ENCODE peak calls at places on chromosome 3, in four cellular contexts. L, F, M and I are unnamed samples.

GRCh38 chr3:98994128-98994762 is 92.8 kb upstream of the DCBLD2 start:
- DNase-seq in L (peak; percentile 34), F (no peak), M (peak; percentile 24), I (peak; percentile 52)

GRCh38 chr3:37254316-37254715 is 79.9 kb upstream of the LRRFIP2 start:
- DNase-seq in F (no peak), M (no peak), L (no peak), I (no peak)

GRCh38 chr3:185216587-185216918 is 37.3 kb downstream of the EHHADH start:
- DNase-seq in L (peak; percentile 59), F (no peak), M (no peak), I (no peak)

GRCh38 chr3:62167566-62168262 is 205.6 kb downstream of the FEZF2 start:
- DNase-seq in L (no peak), M (no peak), F (no peak), I (no peak)

GRCh38 chr3:142106536-142106935 is 42.8 kb downstream of the TFDP2 start:
- DNase-seq in L (no peak), M (no peak), F (no peak), I (no peak)

GRCh38 chr3:70386043-70386442 is 73.6 kb upstream of the MDFIC2 start:
- DNase-seq in M (no peak), L (no peak), F (no peak), I (no peak)

GRCh38 chr3:12158387-12159226 is at the start of gene TIMP4:
- DNase-seq in F (no peak), M (no peak), L (peak; percentile 46), I (no peak)

GRCh38 chr3:100993309-100993708 is at the start of gene ABI3BP:
- DNase-seq in F (no peak), L (no peak), M (peak; percentile 56), I (peak; percentile 29)

GRCh38 chr3:108106031-108106430 is 15.2 kb upstream of the CD47 start:
- DNase-seq in M (no peak), L (no peak), F (no peak), I (no peak)

GRCh38 chr3:61913657-61914056 is 352.3 kb downstream of the PTPRG start:
- DNase-seq in F (no peak), L (no peak), M (no peak), I (no peak)

GRCh38 chr3:40299721-40300335 is 9.7 kb upstream of the EIF1B start:
- DNase-seq in L (no peak), F (no peak), M (no peak), I (no peak)

GRCh38 chr3:51874889-51875288 is 512 bp downstream of the IQCF5 start:
- DNase-seq in M (no peak), F (no peak), L (no peak), I (no peak)

GRCh38 chr3:176574736-176575135 is 622.5 kb downstream of the TBL1XR1 start:
- DNase-seq in M (no peak), L (no peak), F (no peak), I (no peak)

GRCh38 chr3:13346481-13347389 is 73.4 kb downstream of the NUP210 start:
- DNase-seq in F (no peak), L (no peak), M (peak; percentile 52), I (no peak)

GRCh38 chr3:151625057-151625456 is 108.7 kb upstream of the AADACL2 start:
- DNase-seq in M (no peak), F (no peak), L (no peak), I (no peak)

GRCh38 chr3:38332202-38332601 is 14.4 kb upstream of the XYLB start:
- DNase-seq in F (no peak), L (no peak), M (no peak), I (no peak)

GRCh38 chr3:123272547-123272946 is 70.8 kb downstream of the SEC22A start:
- DNase-seq in L (no peak), F (no peak), M (no peak), I (no peak)

GRCh38 chr3:39180546-39181346 is 11.6 kb downstream of the XIRP1 start:
- DNase-seq in F (peak; percentile 99), L (peak; percentile 74), M (peak; percentile 93), I (peak; percentile 77)

GRCh38 chr3:15520185-15520584 is 1.3 kb downstream of the COLQ start:
- DNase-seq in F (no peak), L (no peak), M (no peak), I (no peak)

GRCh38 chr3:42179110-42179725 is 86.8 kb downstream of the CCK start:
- DNase-seq in M (no peak), L (peak; percentile 83), F (peak; percentile 65), I (peak; percentile 85)

GRCh38 chr3:19934098-19934566 is at the start of gene EFHB:
- DNase-seq in M (peak; percentile 59), F (peak; percentile 73), L (peak; percentile 39), I (peak; percentile 39)

GRCh38 chr3:126351771-126352475 is 5.3 kb downstream of the KLF15 start:
- DNase-seq in M (no peak), L (no peak), F (no peak), I (no peak)

GRCh38 chr3:169694117-169694516 is 30.6 kb upstream of the MECOM start:
- DNase-seq in L (no peak), M (no peak), F (no peak), I (no peak)

GRCh38 chr3:70982700-70983140 is 600.8 kb downstream of the FOXP1 start:
- DNase-seq in F (no peak), M (no peak), L (no peak), I (peak; percentile 71)

GRCh38 chr3:66408458-66408857 is 92.4 kb downstream of the LRIG1 start:
- DNase-seq in L (no peak), M (no peak), F (no peak), I (no peak)

GRCh38 chr3:12986986-12987385 is 86.2 kb downstream of the IQSEC1 start:
- DNase-seq in L (no peak), M (no peak), F (no peak), I (no peak)

GRCh38 chr3:63967675-63968611 is 55.4 kb downstream of the PSMD6 start:
- DNase-seq in M (peak; percentile 13), L (peak; percentile 88), F (no peak), I (no peak)

GRCh38 chr3:134471521-134472193 is 14.1 kb downstream of the ANAPC13 start:
- DNase-seq in F (no peak), M (no peak), L (no peak), I (no peak)

GRCh38 chr3:58419782-58420512 is 13.7 kb downstream of the PDHB start:
- DNase-seq in M (no peak), L (no peak), F (peak; percentile 12), I (no peak)

GRCh38 chr3:23720885-23721284 is 84.9 kb upstream of the UBE2E1 start:
- DNase-seq in F (no peak), L (no peak), M (no peak), I (no peak)

GRCh38 chr3:149077638-149078037 is 8.7 kb downstream of the HLTF start:
- DNase-seq in L (no peak), F (no peak), M (no peak), I (no peak)
- TF ChIP-seq ELF1 in L (no peak), F (no peak), M (no peak), I (no peak)

DNA sequence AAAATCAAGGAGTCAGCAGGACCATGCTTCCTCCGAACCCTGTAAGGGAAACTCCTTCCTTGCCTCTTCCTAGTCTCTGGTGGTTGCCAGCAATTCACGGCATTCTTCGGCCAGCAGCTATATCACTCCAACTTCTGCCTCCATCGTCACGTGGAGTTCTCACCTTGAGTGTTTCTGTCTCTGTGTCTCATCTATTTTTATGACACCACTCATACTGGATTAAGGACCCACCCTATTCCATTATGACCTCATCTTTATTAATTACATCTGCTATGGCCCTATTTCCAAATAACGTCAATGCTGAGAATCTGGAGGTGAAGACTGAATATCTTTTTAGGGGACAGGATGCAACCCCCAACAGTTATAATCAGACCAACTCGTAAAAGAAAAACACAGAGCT is 21.8 kb upstream of the HES1 start:
- DNase-seq in F (no peak), M (no peak), L (no peak), I (no peak)
- TF ChIP-seq ELF1 in F (no peak), M (no peak), L (no peak), I (no peak)

GRCh38 chr3:115913069-115913686 is 289.9 kb downstream of the GAP43 start:
- DNase-seq in M (no peak), L (peak; percentile 13), F (peak; percentile 5), I (no peak)
- TF ChIP-seq ELF1 in M (no peak), L (no peak), F (no peak), I (no peak)

GRCh38 chr3:32961189-32961715 is 9.8 kb downstream of the CCR4 start:
- DNase-seq in F (no peak), L (no peak), M (no peak), I (no peak)
- TF ChIP-seq ELF1 in F (no peak), L (no peak), M (no peak), I (no peak)

DNA sequence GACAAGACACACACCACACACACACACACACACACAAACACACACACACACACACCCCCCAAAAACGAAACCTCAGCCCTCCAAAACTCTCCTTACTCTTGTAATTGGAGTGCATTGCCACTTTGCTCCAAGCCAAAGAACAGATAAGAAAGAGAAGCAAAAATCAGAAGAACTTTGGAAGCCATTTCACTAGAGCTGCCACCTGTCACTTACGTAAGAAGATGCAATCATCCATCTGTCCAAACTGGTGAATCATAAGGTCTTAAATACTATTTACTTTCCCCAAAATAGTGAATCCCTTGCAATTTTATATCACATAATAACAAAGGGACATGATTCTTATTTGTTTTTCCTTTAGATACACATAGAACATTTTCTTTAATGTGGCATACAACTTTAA is 285.4 kb downstream of the ZBTB20 start:
- DNase-seq in F (no peak), M (no peak), L (no peak), I (no peak)
- TF ChIP-seq ELF1 in F (no peak), M (no peak), L (no peak), I (no peak)

DNA sequence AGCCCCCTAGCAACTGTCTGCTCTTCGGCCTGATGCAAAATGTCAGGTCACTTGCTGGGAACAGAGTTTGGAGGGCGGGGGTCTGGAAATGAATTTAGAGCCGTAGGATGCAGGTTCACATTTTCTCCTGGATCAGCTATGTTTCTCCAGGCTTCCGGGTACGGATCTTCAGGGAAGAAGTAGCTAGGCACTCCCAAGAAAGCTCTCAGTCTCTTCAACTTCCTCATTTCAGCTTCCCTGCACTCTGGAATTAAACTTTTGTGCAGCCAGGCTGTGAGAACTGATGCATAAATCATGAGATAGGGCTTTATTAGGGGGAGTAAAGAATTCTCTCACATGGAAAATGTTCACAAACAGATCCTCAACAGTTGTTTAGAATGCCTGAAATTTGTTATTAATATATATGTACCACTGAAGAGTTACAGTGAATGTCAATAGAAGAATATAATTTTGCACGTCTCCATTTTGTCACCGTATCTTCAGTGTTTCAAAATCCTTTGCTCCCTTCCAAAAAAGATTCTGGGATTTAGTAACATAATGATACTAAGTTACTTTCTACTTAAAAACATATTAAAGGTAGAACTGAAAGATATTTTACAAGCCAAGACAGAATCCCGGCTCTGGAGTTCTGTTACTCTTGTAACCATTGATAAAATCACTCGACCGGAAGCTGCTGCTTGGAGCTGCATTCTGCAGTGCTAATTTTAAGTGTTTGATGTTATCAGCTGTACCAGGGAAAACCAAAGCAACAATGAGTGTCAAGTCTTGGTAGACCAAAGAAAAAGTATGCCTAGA is 178.5 kb upstream of the P2RY1 start:
- DNase-seq in M (peak; percentile 16), L (no peak), F (no peak), I (no peak)
- TF ChIP-seq ELF1 in M (no peak), L (no peak), F (peak; percentile 51), I (no peak)